ENCODE peak calls at places on chromosomes 13 and 19, in nine cellular contexts. One of them, this sample, is unnamed.

GRCh38 chr13:59643906-59644626 is 519.7 kb downstream of the DIAPH3 start:
- DNase-seq in IMR-90: no peak
- DNase-seq in NCI-H1417: no peak
- DNase-seq in NCI-H2029: no peak
- DNase-seq in cardiac fibroblast: no peak
- DNase-seq in activated T-helper 1 cell treated with Interleukin-2 at 50 U/mL for 16 hours: no peak
- DNase-seq in erythroblast: no peak
- DNase-seq in stimulated activated CD8-positive, alpha-beta memory T cell treated with anti-CD3 and anti-CD28 coated beads, Interleukin-15, amount 100 ng/mL, for 1 hour: no peak
- DNase-seq in kidney tubule cell: peak; percentile 79
- DNase-seq in this sample: no peak

GRCh38 chr13:33799950-33800592 is 17.9 kb upstream of the RFC3 start:
- DNase-seq in IMR-90: peak; percentile 46
- DNase-seq in NCI-H1417: peak; percentile 12
- DNase-seq in NCI-H2029: no peak
- DNase-seq in cardiac fibroblast: peak; percentile 72
- DNase-seq in activated T-helper 1 cell treated with Interleukin-2 at 50 U/mL for 16 hours: no peak
- DNase-seq in erythroblast: peak; percentile 36
- DNase-seq in stimulated activated CD8-positive, alpha-beta memory T cell treated with anti-CD3 and anti-CD28 coated beads, Interleukin-15, amount 100 ng/mL, for 1 hour: no peak
- DNase-seq in kidney tubule cell: peak; percentile 22
- DNase-seq in this sample: no peak

GRCh38 chr13:32969516-32969941 is 46.7 kb upstream of the KL start:
- DNase-seq in IMR-90: peak; percentile 55
- DNase-seq in NCI-H1417: no peak
- DNase-seq in NCI-H2029: no peak
- DNase-seq in cardiac fibroblast: peak; percentile 60
- DNase-seq in activated T-helper 1 cell treated with Interleukin-2 at 50 U/mL for 16 hours: no peak
- DNase-seq in erythroblast: no peak
- DNase-seq in stimulated activated CD8-positive, alpha-beta memory T cell treated with anti-CD3 and anti-CD28 coated beads, Interleukin-15, amount 100 ng/mL, for 1 hour: no peak
- DNase-seq in kidney tubule cell: peak; percentile 97
- DNase-seq in this sample: no peak

GRCh38 chr19:55668603-55669348 is 6.2 kb upstream of the EPN1 start:
- DNase-seq in IMR-90: no peak
- DNase-seq in NCI-H1417: no peak
- DNase-seq in NCI-H2029: no peak
- DNase-seq in cardiac fibroblast: no peak
- DNase-seq in activated T-helper 1 cell treated with Interleukin-2 at 50 U/mL for 16 hours: no peak
- DNase-seq in erythroblast: no peak
- DNase-seq in stimulated activated CD8-positive, alpha-beta memory T cell treated with anti-CD3 and anti-CD28 coated beads, Interleukin-15, amount 100 ng/mL, for 1 hour: no peak
- DNase-seq in kidney tubule cell: no peak
- DNase-seq in this sample: no peak

GRCh38 chr19:49355890-49356289 is 6.3 kb downstream of the TEAD2 start:
- DNase-seq in IMR-90: no peak
- DNase-seq in NCI-H1417: no peak
- DNase-seq in NCI-H2029: no peak
- DNase-seq in cardiac fibroblast: peak; percentile 66
- DNase-seq in activated T-helper 1 cell treated with Interleukin-2 at 50 U/mL for 16 hours: no peak
- DNase-seq in erythroblast: no peak
- DNase-seq in stimulated activated CD8-positive, alpha-beta memory T cell treated with anti-CD3 and anti-CD28 coated beads, Interleukin-15, amount 100 ng/mL, for 1 hour: no peak
- DNase-seq in kidney tubule cell: no peak
- DNase-seq in this sample: no peak

GRCh38 chr19:40348961-40349507 is 539 bp downstream of the PLD3 start:
- DNase-seq in IMR-90: peak; percentile 52
- DNase-seq in NCI-H1417: peak; percentile 67
- DNase-seq in NCI-H2029: peak; percentile 37
- DNase-seq in cardiac fibroblast: peak; percentile 52
- DNase-seq in activated T-helper 1 cell treated with Interleukin-2 at 50 U/mL for 16 hours: no peak
- DNase-seq in erythroblast: peak; percentile 76
- DNase-seq in stimulated activated CD8-positive, alpha-beta memory T cell treated with anti-CD3 and anti-CD28 coated beads, Interleukin-15, amount 100 ng/mL, for 1 hour: no peak
- DNase-seq in kidney tubule cell: peak; percentile 51
- DNase-seq in this sample: no peak

GRCh38 chr13:46544811-46545210 is 8.2 kb upstream of the LRCH1 start:
- DNase-seq in IMR-90: no peak
- DNase-seq in NCI-H1417: no peak
- DNase-seq in NCI-H2029: no peak
- DNase-seq in cardiac fibroblast: no peak
- DNase-seq in activated T-helper 1 cell treated with Interleukin-2 at 50 U/mL for 16 hours: no peak
- DNase-seq in erythroblast: no peak
- DNase-seq in stimulated activated CD8-positive, alpha-beta memory T cell treated with anti-CD3 and anti-CD28 coated beads, Interleukin-15, amount 100 ng/mL, for 1 hour: no peak
- DNase-seq in kidney tubule cell: no peak
- DNase-seq in this sample: no peak

GRCh38 chr19:12985049-12985776 is 10.1 kb upstream of the NFIX start:
- DNase-seq in IMR-90: peak; percentile 76
- DNase-seq in NCI-H1417: peak; percentile 78
- DNase-seq in NCI-H2029: no peak
- DNase-seq in cardiac fibroblast: peak; percentile 27
- DNase-seq in activated T-helper 1 cell treated with Interleukin-2 at 50 U/mL for 16 hours: no peak
- DNase-seq in erythroblast: peak; percentile 56
- DNase-seq in stimulated activated CD8-positive, alpha-beta memory T cell treated with anti-CD3 and anti-CD28 coated beads, Interleukin-15, amount 100 ng/mL, for 1 hour: no peak
- DNase-seq in kidney tubule cell: peak; percentile 73
- DNase-seq in this sample: peak; percentile 81

GRCh38 chr13:91405240-91405639 is 6.8 kb downstream of the GPC5 start:
- DNase-seq in IMR-90: no peak
- DNase-seq in NCI-H1417: no peak
- DNase-seq in NCI-H2029: no peak
- DNase-seq in cardiac fibroblast: no peak
- DNase-seq in activated T-helper 1 cell treated with Interleukin-2 at 50 U/mL for 16 hours: no peak
- DNase-seq in erythroblast: no peak
- DNase-seq in stimulated activated CD8-positive, alpha-beta memory T cell treated with anti-CD3 and anti-CD28 coated beads, Interleukin-15, amount 100 ng/mL, for 1 hour: no peak
- DNase-seq in kidney tubule cell: no peak
- DNase-seq in this sample: no peak

GRCh38 chr13:105611424-105611823 is 924.0 kb downstream of the EFNB2 start:
- DNase-seq in IMR-90: peak; percentile 41
- DNase-seq in NCI-H1417: no peak
- DNase-seq in NCI-H2029: no peak
- DNase-seq in cardiac fibroblast: peak; percentile 72
- DNase-seq in activated T-helper 1 cell treated with Interleukin-2 at 50 U/mL for 16 hours: no peak
- DNase-seq in erythroblast: no peak
- DNase-seq in stimulated activated CD8-positive, alpha-beta memory T cell treated with anti-CD3 and anti-CD28 coated beads, Interleukin-15, amount 100 ng/mL, for 1 hour: no peak
- DNase-seq in kidney tubule cell: peak; percentile 78
- DNase-seq in this sample: no peak

GRCh38 chr13:52070929-52071523 is 46.5 kb downstream of the UTP14C start:
- DNase-seq in IMR-90: peak; percentile 32
- DNase-seq in NCI-H1417: peak; percentile 47
- DNase-seq in NCI-H2029: no peak
- DNase-seq in cardiac fibroblast: peak; percentile 44
- DNase-seq in activated T-helper 1 cell treated with Interleukin-2 at 50 U/mL for 16 hours: no peak
- DNase-seq in erythroblast: no peak
- DNase-seq in stimulated activated CD8-positive, alpha-beta memory T cell treated with anti-CD3 and anti-CD28 coated beads, Interleukin-15, amount 100 ng/mL, for 1 hour: no peak
- DNase-seq in kidney tubule cell: peak; percentile 55
- DNase-seq in this sample: no peak

GRCh38 chr19:41548954-41549688 is 26.8 kb upstream of the CEACAM21 start:
- DNase-seq in IMR-90: no peak
- DNase-seq in NCI-H1417: no peak
- DNase-seq in NCI-H2029: no peak
- DNase-seq in cardiac fibroblast: peak; percentile 30
- DNase-seq in activated T-helper 1 cell treated with Interleukin-2 at 50 U/mL for 16 hours: peak; percentile 53
- DNase-seq in erythroblast: no peak
- DNase-seq in stimulated activated CD8-positive, alpha-beta memory T cell treated with anti-CD3 and anti-CD28 coated beads, Interleukin-15, amount 100 ng/mL, for 1 hour: peak; percentile 59
- DNase-seq in kidney tubule cell: no peak
- DNase-seq in this sample: no peak

GRCh38 chr19:1978346-1978894 is 37.1 kb downstream of the BTBD2 start:
- DNase-seq in IMR-90: no peak
- DNase-seq in NCI-H1417: no peak
- DNase-seq in NCI-H2029: no peak
- DNase-seq in cardiac fibroblast: no peak
- DNase-seq in activated T-helper 1 cell treated with Interleukin-2 at 50 U/mL for 16 hours: no peak
- DNase-seq in erythroblast: no peak
- DNase-seq in stimulated activated CD8-positive, alpha-beta memory T cell treated with anti-CD3 and anti-CD28 coated beads, Interleukin-15, amount 100 ng/mL, for 1 hour: no peak
- DNase-seq in kidney tubule cell: no peak
- DNase-seq in this sample: no peak

This sample was measured in ureter.